ENCODE peak calls at places on chromosomes 11 and 22, in six cellular contexts. One of them, this sample, is unnamed. For H3K4me1, the result is how much of the 10 kb centered on the place peaks cover.

GRCh38 chr22:19942886-19943664 is 1.5 kb upstream of the TXNRD2 start:
- DNase-seq in heart left ventricle: no peak
- DNase-seq in GM23248: peak
- DNase-seq in A549: peak
- DNase-seq in tibial artery: peak
- DNase-seq in aorta: peak
- DNase-seq in this sample: no peak

GRCh38 chr22:28900379-28900778 is 17.0 kb downstream of the ZNRF3 start:
- DNase-seq in tibial artery: no peak
- DNase-seq in A549: no peak
- DNase-seq in aorta: no peak
- DNase-seq in heart left ventricle: no peak
- DNase-seq in GM23248: no peak
- DNase-seq in this sample: no peak

GRCh38 chr11:16346975-16347374 is 9.4 kb downstream of the SOX6 start:
- DNase-seq in tibial artery: no peak
- DNase-seq in heart left ventricle: no peak
- DNase-seq in A549: no peak
- DNase-seq in aorta: no peak
- DNase-seq in GM23248: no peak
- DNase-seq in this sample: no peak

GRCh38 chr11:66996609-66997273 is 21.6 kb downstream of the C11orf86 start:
- DNase-seq in aorta: peak
- DNase-seq in A549: peak
- DNase-seq in tibial artery: no peak
- DNase-seq in GM23248: peak
- DNase-seq in heart left ventricle: no peak
- DNase-seq in this sample: no peak

GRCh38 chr11:74138572-74138971 is 32.2 kb downstream of the C2CD3 start:
- DNase-seq in A549: peak
- DNase-seq in GM23248: peak
- DNase-seq in aorta: no peak
- DNase-seq in tibial artery: no peak
- DNase-seq in heart left ventricle: peak
- DNase-seq in this sample: no peak

GRCh38 chr11:102287963-102288744 is 29.1 kb upstream of the BIRC3 start:
- DNase-seq in tibial artery: no peak
- DNase-seq in A549: peak
- DNase-seq in aorta: peak
- DNase-seq in GM23248: peak
- DNase-seq in heart left ventricle: peak
- DNase-seq in this sample: peak

GRCh38 chr11:94647926-94648325 is 80.8 kb downstream of the PIWIL4 start:
- DNase-seq in aorta: peak
- DNase-seq in GM23248: no peak
- DNase-seq in A549: no peak
- DNase-seq in heart left ventricle: peak
- DNase-seq in tibial artery: no peak
- DNase-seq in this sample: no peak

GRCh38 chr11:8777907-8778767 is 95.5 kb downstream of the RPL27A start:
- DNase-seq in GM23248: peak
- DNase-seq in A549: no peak
- DNase-seq in heart left ventricle: peak
- DNase-seq in tibial artery: peak
- DNase-seq in aorta: peak
- DNase-seq in this sample: no peak

DNA sequence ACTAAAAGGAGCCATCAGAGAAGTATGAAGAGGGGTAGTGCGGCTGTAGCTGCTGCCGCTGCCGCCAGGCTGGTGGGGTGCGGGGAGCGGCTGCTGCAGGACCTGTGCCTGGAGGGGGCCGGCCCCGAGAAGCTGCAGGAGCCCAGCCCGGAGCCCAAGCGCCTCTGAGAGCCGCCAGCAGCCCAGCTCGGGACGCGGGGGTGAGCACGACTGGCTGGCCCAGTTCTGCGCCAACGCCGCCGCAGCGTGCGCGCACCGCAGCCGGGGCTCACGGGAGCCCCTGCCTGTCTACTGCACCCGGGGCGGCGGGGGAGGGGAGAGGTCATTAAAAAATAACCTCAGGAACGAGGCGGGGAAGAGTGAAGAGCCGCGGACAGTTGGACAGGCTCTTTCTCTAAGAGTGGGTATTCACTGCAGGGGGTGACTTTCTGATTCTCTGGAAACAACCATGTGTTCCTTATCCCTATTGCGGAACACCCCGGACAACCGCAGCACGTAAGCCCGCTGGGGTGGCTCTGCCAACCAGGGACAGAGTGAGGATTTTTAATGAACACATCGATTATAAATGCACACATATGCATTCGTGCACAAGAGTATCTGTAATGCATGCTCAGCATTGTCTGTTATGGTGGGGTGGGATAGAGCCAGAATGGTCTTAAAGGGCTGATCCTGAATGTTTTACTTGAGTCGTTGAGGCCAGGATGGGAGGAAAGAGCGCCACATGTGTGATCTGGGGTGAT is 459 bp downstream of the GAS2 start:
- DNase-seq in GM23248: peak
- DNase-seq in aorta: peak
- DNase-seq in A549: no peak
- DNase-seq in heart left ventricle: peak
- DNase-seq in tibial artery: no peak
- DNase-seq in this sample: no peak
- H3K27ac ChIP-seq in GM23248: no peak
- H3K27ac ChIP-seq in aorta: no peak
- H3K27ac ChIP-seq in A549: no peak
- H3K27ac ChIP-seq in heart left ventricle: peak
- H3K27ac ChIP-seq in tibial artery: no peak
- H3K27ac ChIP-seq in this sample: no peak

GRCh38 chr11:608751-609354 is 6.9 kb downstream of the IRF7 start:
- DNase-seq in tibial artery: no peak
- DNase-seq in heart left ventricle: no peak
- DNase-seq in A549: no peak
- DNase-seq in aorta: no peak
- DNase-seq in GM23248: no peak
- DNase-seq in this sample: no peak

GRCh38 chr11:607020-607780 is 8.6 kb downstream of the IRF7 start:
- DNase-seq in tibial artery: peak
- DNase-seq in GM23248: no peak
- DNase-seq in aorta: no peak
- DNase-seq in heart left ventricle: no peak
- DNase-seq in A549: no peak
- DNase-seq in this sample: no peak

GRCh38 chr11:606245-606644 is 9.5 kb downstream of the IRF7 start:
- DNase-seq in GM23248: peak
- DNase-seq in aorta: no peak
- DNase-seq in heart left ventricle: peak
- DNase-seq in A549: peak
- DNase-seq in tibial artery: no peak
- DNase-seq in this sample: no peak

GRCh38 chr11:609355-609811 is 6.4 kb downstream of the IRF7 start:
- DNase-seq in A549: no peak
- DNase-seq in heart left ventricle: no peak
- DNase-seq in GM23248: no peak
- DNase-seq in aorta: no peak
- DNase-seq in tibial artery: no peak
- DNase-seq in this sample: peak

DNA sequence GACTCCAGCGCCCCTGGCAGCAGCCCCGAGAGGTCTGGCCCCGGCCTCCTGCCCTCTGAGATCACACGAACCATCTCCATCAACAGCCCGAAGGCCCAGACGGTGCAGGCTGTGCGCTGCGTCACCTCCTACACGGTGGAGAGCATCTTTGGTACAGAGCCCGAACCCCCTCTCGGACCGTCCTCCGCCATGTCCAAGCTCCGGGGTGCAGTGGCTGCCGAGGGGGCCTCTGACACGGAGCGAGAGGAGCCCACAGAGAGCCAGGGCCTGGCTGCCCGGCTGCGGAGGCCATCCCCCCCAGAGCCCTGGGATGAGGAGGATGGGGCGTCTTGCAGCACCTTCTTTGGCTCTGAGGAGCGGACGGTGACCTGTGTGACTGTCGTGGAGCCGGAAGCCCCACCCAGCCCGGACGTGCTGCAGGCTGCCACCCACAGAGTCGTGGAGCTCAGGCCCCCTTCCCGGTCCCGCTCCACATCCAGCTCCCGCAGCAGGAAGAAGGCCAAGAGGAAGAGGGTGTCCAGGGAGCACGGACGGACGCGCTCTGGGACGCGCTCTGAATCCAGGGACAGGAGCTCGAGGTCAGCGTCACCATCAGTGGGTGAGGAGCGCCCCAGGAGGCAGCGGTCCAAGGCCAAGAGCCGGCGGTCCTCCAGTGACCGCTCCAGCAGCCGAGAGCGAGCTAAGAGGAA is 7.6 kb downstream of the IRF7 start:
- DNase-seq in tibial artery: no peak
- DNase-seq in aorta: no peak
- DNase-seq in heart left ventricle: no peak
- DNase-seq in A549: no peak
- DNase-seq in GM23248: no peak
- DNase-seq in this sample: no peak
- H3K4me3 ChIP-seq in tibial artery: no peak
- H3K4me3 ChIP-seq in aorta: no peak
- H3K4me3 ChIP-seq in heart left ventricle: no peak
- H3K4me3 ChIP-seq in A549: no peak
- H3K4me3 ChIP-seq in GM23248: no peak
- H3K4me3 ChIP-seq in this sample: no peak

GRCh38 chr22:44676441-44677298 is 25.3 kb upstream of the PRR5 start:
- DNase-seq in aorta: no peak
- DNase-seq in heart left ventricle: no peak
- DNase-seq in GM23248: peak
- DNase-seq in A549: peak
- DNase-seq in tibial artery: no peak
- DNase-seq in this sample: no peak

GRCh38 chr22:44678980-44679647 is 22.9 kb upstream of the PRR5 start:
- DNase-seq in tibial artery: no peak
- DNase-seq in aorta: no peak
- DNase-seq in GM23248: no peak
- DNase-seq in heart left ventricle: no peak
- DNase-seq in A549: no peak
- DNase-seq in this sample: no peak

GRCh38 chr22:44678245-44678979 is 23.6 kb upstream of the PRR5 start:
- DNase-seq in GM23248: no peak
- DNase-seq in heart left ventricle: no peak
- DNase-seq in A549: no peak
- DNase-seq in aorta: no peak
- DNase-seq in tibial artery: no peak
- DNase-seq in this sample: no peak

GRCh38 chr22:44680058-44680457 is 21.9 kb upstream of the PRR5 start:
- DNase-seq in tibial artery: no peak
- DNase-seq in aorta: no peak
- DNase-seq in heart left ventricle: no peak
- DNase-seq in A549: no peak
- DNase-seq in GM23248: no peak
- DNase-seq in this sample: no peak

DNA sequence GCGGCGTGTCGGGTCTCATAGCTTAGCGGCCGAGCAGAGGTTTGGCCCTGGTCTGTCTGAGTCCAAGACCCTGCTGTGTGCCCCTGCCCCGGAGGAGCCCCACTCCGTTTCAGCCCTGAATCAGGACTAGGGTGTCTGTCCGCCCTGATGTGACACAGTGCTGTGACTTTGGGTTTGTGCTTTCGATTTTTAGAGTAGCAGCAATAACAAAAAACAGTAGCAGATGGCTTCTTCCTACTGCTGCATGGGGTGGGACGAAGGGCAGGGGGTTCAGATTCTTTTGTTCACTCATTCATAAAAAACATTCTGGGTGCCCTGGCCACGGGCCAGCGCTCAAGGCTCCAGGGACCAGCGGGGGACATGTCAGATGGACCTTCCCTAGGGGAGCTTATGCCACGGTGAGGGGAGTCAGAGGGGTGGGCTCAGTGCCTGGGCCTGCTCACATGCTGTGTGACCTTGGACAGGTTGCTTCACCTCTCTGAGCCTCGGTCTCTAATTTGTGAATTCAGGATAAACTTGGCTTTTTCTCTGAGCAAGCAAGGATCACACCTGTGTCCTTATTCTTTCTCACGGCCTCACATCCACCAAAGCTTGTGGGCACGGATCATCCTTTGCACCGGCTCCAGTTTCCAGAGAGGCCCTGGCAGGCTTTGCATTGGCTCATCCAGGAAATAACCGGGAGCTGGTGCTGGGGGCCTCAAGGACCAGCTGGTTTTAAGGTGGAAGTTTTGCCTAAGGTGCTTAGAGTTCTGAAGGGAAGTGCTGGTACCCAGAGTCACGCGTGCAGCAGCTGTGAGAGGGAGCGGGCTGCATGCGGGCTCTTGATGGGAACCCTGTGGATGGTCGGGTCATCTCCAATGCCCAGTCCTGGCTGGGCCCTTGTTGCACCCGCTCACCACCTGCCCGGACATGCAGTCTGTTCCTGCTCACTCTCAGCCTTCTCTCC is 24.4 kb upstream of the PRR5 start:
- DNase-seq in aorta: no peak
- DNase-seq in GM23248: no peak
- DNase-seq in heart left ventricle: no peak
- DNase-seq in A549: no peak
- DNase-seq in tibial artery: no peak
- DNase-seq in this sample: no peak
- H3K4me1 ChIP-seq in aorta: under half
- H3K4me1 ChIP-seq in GM23248: under half
- H3K4me1 ChIP-seq in heart left ventricle: under half
- H3K4me1 ChIP-seq in A549: under half
- H3K4me1 ChIP-seq in tibial artery: under half
- H3K4me1 ChIP-seq in this sample: under half

GRCh38 chr11:88318017-88318416 is 19.5 kb downstream of the CTSC start:
- DNase-seq in aorta: no peak
- DNase-seq in GM23248: no peak
- DNase-seq in A549: no peak
- DNase-seq in heart left ventricle: no peak
- DNase-seq in tibial artery: no peak
- DNase-seq in this sample: no peak

GRCh38 chr11:88315015-88315414 is 22.5 kb downstream of the CTSC start:
- DNase-seq in tibial artery: no peak
- DNase-seq in heart left ventricle: no peak
- DNase-seq in GM23248: no peak
- DNase-seq in aorta: no peak
- DNase-seq in A549: no peak
- DNase-seq in this sample: no peak

GRCh38 chr11:88313441-88313840 is 24.1 kb downstream of the CTSC start:
- DNase-seq in heart left ventricle: no peak
- DNase-seq in GM23248: peak
- DNase-seq in A549: no peak
- DNase-seq in aorta: no peak
- DNase-seq in tibial artery: no peak
- DNase-seq in this sample: no peak

GRCh38 chr11:88312665-88313064 is 24.9 kb downstream of the CTSC start:
- DNase-seq in heart left ventricle: no peak
- DNase-seq in tibial artery: no peak
- DNase-seq in GM23248: peak
- DNase-seq in A549: no peak
- DNase-seq in aorta: no peak
- DNase-seq in this sample: no peak

DNA sequence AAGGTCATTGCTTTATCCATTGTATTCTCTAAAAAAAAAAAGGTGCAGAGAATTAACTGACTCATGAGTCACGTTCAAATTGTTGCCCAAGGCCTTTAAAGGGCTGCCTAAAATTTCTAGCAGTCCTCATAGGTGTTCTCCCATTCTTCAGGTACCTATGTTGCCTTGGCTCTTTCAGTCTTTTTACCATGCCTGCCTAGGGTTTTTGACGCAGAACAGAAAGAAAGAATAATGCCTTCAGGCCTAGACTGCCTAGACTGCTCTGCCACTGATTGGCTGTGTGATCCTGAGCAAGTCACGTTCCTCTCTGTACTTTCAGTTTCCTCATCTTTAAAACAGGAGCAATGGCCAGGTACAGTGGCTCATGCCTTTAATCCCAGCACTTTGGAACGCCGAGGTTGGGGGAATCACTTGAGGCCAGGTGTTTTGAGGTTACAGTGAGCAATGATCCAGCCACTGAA is 21.5 kb downstream of the CTSC start:
- DNase-seq in A549: no peak
- DNase-seq in heart left ventricle: no peak
- DNase-seq in tibial artery: no peak
- DNase-seq in aorta: no peak
- DNase-seq in GM23248: no peak
- DNase-seq in this sample: no peak
- H3K27ac ChIP-seq in A549: no peak
- H3K27ac ChIP-seq in heart left ventricle: no peak
- H3K27ac ChIP-seq in tibial artery: no peak
- H3K27ac ChIP-seq in aorta: no peak
- H3K27ac ChIP-seq in GM23248: no peak
- H3K27ac ChIP-seq in this sample: no peak

This sample was measured in CD4-positive, alpha-beta memory T cell.